ENCODE peak calls at places on chromosomes 4 and X, in seven cellular contexts. W is neuronal stem cell, V is cardiac muscle cell, K is upper lobe of right lung, Z is Karpas-422, P is IMR-90, X is H7. R is an unnamed sample.

GRCh38 chr4:145881991-145882390 is 56.6 kb downstream of the ZNF827 start:
- DNase-seq in W (no peak), V (no peak), K (peak; percentile 76), Z (peak; percentile 58), P (no peak), X (peak; percentile 14), R (no peak)

GRCh38 chrX:103437147-103437873 is 61.0 kb downstream of the BEX3 start:
- DNase-seq in W (no peak), V (no peak), K (no peak), Z (no peak), P (peak; percentile 21), X (no peak), R (no peak)

GRCh38 chrX:103399744-103400143 is 23.4 kb downstream of the BEX3 start:
- DNase-seq in W (no peak), V (no peak), K (no peak), Z (no peak), P (no peak), X (no peak), R (no peak)

GRCh38 chr4:90318208-90318607 is 191.0 kb downstream of the CCSER1 start:
- DNase-seq in W (no peak), V (peak; percentile 79), K (no peak), Z (no peak), P (peak; percentile 90), X (no peak), R (no peak)

GRCh38 chr4:102625232-102625930 is 124.2 kb downstream of the NFKB1 start:
- DNase-seq in W (no peak), V (peak; percentile 77), K (no peak), Z (peak; percentile 62), P (peak; percentile 54), X (peak; percentile 51), R (no peak)

GRCh38 chrX:123797543-123798447 is 62.1 kb upstream of the XIAP start:
- DNase-seq in W (no peak), V (no peak), K (no peak), Z (no peak), P (no peak), X (no peak), R (no peak)

GRCh38 chr4:1210971-1211370 is 38.0 kb downstream of the CTBP1 start:
- DNase-seq in W (no peak), V (no peak), K (peak; percentile 58), Z (no peak), P (no peak), X (no peak), R (peak; percentile 55)

GRCh38 chr4:182189107-182189878 is 53.9 kb upstream of the TENM3 start:
- DNase-seq in W (no peak), V (peak; percentile 81), K (no peak), Z (no peak), P (peak; percentile 94), X (no peak), R (no peak)

GRCh38 chr4:678765-679481 is 4.6 kb downstream of the MYL5 start:
- DNase-seq in W (no peak), V (no peak), K (no peak), Z (no peak), P (no peak), X (no peak), R (peak; percentile 49)

GRCh38 chr4:178296669-178297068 is 854.4 kb upstream of the AGA start:
- DNase-seq in W (no peak), V (no peak), K (no peak), Z (no peak), P (no peak), X (no peak), R (no peak)

GRCh38 chr4:89242864-89243740 is 64.5 kb downstream of the GPRIN3 start:
- DNase-seq in W (no peak), V (no peak), K (no peak), Z (no peak), P (no peak), X (no peak), R (no peak)

GRCh38 chrX:139642241-139642927 is 65.6 kb downstream of the MCF2 start:
- DNase-seq in W (peak; percentile 37), V (peak; percentile 6), K (no peak), Z (no peak), P (no peak), X (peak; percentile 12), R (no peak)

GRCh38 chrX:18543738-18544137 is 118.3 kb downstream of the CDKL5 start:
- DNase-seq in W (no peak), V (no peak), K (no peak), Z (no peak), P (no peak), X (no peak), R (no peak)
- H3K36me3 ChIP-seq in W (no peaks in the 10 kb centered on the region), V (no peaks in the 10 kb centered on the region), K (no peaks in the 10 kb centered on the region), Z (no peaks in the 10 kb centered on the region), P (no peaks in the 10 kb centered on the region), X (no peaks in the 10 kb centered on the region), R (no peaks in the 10 kb centered on the region)

GRCh38 chrX:136221851-136222513 is 29.2 kb downstream of the MAP7D3 start:
- DNase-seq in W (no peak), V (no peak), K (no peak), Z (no peak), P (no peak), X (no peak), R (no peak)

GRCh38 chrX:136215559-136215958 is 35.6 kb downstream of the MAP7D3 start:
- DNase-seq in W (no peak), V (no peak), K (no peak), Z (no peak), P (peak; percentile 34), X (no peak), R (no peak)

GRCh38 chrX:136219893-136220292 is 31.3 kb downstream of the MAP7D3 start:
- DNase-seq in W (no peak), V (no peak), K (no peak), Z (no peak), P (no peak), X (no peak), R (no peak)

GRCh38 chrX:136214551-136214950 is 36.6 kb downstream of the MAP7D3 start:
- DNase-seq in W (no peak), V (peak; percentile 88), K (no peak), Z (no peak), P (peak; percentile 75), X (no peak), R (no peak)

GRCh38 chrX:136220535-136220934 is 30.7 kb downstream of the MAP7D3 start:
- DNase-seq in W (no peak), V (no peak), K (no peak), Z (no peak), P (no peak), X (no peak), R (no peak)
- H3K36me3 ChIP-seq in W (peaks cover 42% of the 10 kb centered on the region), V (no peaks in the 10 kb centered on the region), K (peaks cover 20% of the 10 kb centered on the region), Z (peaks cover 10% of the 10 kb centered on the region), P (peaks cover 14% of the 10 kb centered on the region), X (peaks cover 9% of the 10 kb centered on the region), R (peaks cover 3% of the 10 kb centered on the region)

DNA sequence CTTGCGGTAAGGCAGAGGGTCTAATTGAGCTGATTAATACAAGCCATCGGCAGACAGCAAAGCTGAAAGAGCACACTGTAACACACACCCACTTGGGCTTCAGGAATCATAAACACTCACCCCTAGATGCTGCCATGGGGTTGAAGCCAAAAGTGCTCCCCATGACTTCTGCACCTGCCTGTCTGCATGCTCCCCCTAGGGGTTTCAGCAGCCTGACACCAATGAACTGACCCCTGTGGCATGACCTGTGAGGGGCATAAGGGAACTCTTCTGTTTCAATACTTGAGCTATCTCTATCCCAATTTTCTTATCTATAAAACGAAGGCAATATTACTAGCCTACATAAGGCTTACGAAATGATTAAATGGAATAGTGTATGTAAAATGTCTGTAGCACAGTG is 23.0 kb upstream of the IL13RA2 start:
- DNase-seq in W (no peak), V (no peak), K (no peak), Z (no peak), P (no peak), X (no peak), R (no peak)
- H3K36me3 ChIP-seq in W (no peaks in the 10 kb centered on the region), V (no peaks in the 10 kb centered on the region), K (no peaks in the 10 kb centered on the region), Z (no peaks in the 10 kb centered on the region), P (no peaks in the 10 kb centered on the region), X (no peaks in the 10 kb centered on the region), R (no peaks in the 10 kb centered on the region)

DNA sequence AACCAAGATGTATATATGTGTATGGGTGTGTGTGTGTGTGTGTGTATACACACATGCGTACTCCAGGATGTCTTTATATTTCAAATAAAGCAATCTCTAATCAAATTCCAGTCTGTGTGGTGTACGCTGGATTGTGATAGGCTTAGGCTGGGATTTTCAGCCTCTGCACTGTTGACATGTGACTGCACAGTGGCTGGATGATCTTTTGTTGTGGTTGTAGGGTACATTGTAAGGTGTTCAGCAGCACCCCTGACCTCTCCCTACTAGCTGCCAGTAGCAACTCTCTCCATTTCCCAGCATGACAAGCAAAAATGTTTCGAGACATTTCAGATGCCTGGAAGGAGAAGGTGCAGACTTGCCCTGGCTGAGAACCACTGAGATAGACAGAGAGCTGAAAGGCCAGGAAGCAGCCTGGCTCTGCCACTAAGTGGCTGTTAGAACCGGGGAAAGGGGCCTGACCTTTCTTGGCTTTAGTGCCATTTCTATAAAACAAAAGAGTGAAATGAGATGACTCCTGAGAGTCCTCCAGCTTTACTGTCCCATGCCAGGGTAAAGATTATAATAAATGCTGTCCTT is 10.4 kb downstream of the PGM2 start:
- DNase-seq in W (no peak), V (peak; percentile 12), K (no peak), Z (no peak), P (no peak), X (no peak), R (no peak)
- H3K36me3 ChIP-seq in W (peaks cover 72% of the 10 kb centered on the region), V (peaks cover 32% of the 10 kb centered on the region), K (peaks cover 44% of the 10 kb centered on the region), Z (peaks cover 50% of the 10 kb centered on the region), P (peaks cover 22% of the 10 kb centered on the region), X (peaks cover 12% of the 10 kb centered on the region), R (peaks cover 4% of the 10 kb centered on the region)

GRCh38 chr4:128866691-128867090 is 57.2 kb downstream of the JADE1 start:
- DNase-seq in W (no peak), V (no peak), K (no peak), Z (no peak), P (no peak), X (no peak), R (no peak)
- H3K36me3 ChIP-seq in W (peaks cover 99% of the 10 kb centered on the region), V (peaks cover 9% of the 10 kb centered on the region), K (peaks cover 60% of the 10 kb centered on the region), Z (peaks cover 80% of the 10 kb centered on the region), P (peaks cover 40% of the 10 kb centered on the region), X (peaks cover 57% of the 10 kb centered on the region), R (peaks cover 6% of the 10 kb centered on the region)

GRCh38 chrX:310621-311155 is 7.9 kb downstream of the GTPBP6 start:
- DNase-seq in W (no peak), V (no peak), K (peak; percentile 53), Z (no peak), P (no peak), X (peak; percentile 26), R (peak; percentile 74)
- H3K36me3 ChIP-seq in W (peaks cover 85% of the 10 kb centered on the region), V (peaks cover 37% of the 10 kb centered on the region), K (peaks cover 83% of the 10 kb centered on the region), Z (peaks cover 21% of the 10 kb centered on the region), P (peaks cover 65% of the 10 kb centered on the region), X (peaks cover 24% of the 10 kb centered on the region), R (peaks cover 11% of the 10 kb centered on the region)

GRCh38 chr4:122873752-122874151 is 47.1 kb downstream of the FGF2 start:
- DNase-seq in W (no peak), V (peak; percentile 28), K (no peak), Z (no peak), P (peak; percentile 88), X (no peak), R (no peak)
- H3K36me3 ChIP-seq in W (peaks cover 22% of the 10 kb centered on the region), V (no peaks in the 10 kb centered on the region), K (no peaks in the 10 kb centered on the region), Z (no peaks in the 10 kb centered on the region), P (peaks cover 2% of the 10 kb centered on the region), X (peaks cover 17% of the 10 kb centered on the region), R (no peaks in the 10 kb centered on the region)